ENCODE peak calls at places on chromosomes 16 and 17, in seven cellular contexts. One of them, this sample, is unnamed. For H3K4me1, the result is how much of the 10 kb centered on the place peaks cover.

GRCh38 chr17:57567278-57567677 is 177.8 kb downstream of the CCDC182 start:
- DNase-seq in suprapubic skin: no peak
- DNase-seq in K562: no peak
- DNase-seq in sigmoid colon: no peak
- DNase-seq in stomach: no peak
- DNase-seq in ovary: no peak
- DNase-seq in transverse colon: no peak
- DNase-seq in this sample: no peak

GRCh38 chr17:2792541-2793169 is 3.6 kb upstream of the RAP1GAP2 start:
- DNase-seq in transverse colon: no peak
- DNase-seq in suprapubic skin: no peak
- DNase-seq in K562: no peak
- DNase-seq in sigmoid colon: no peak
- DNase-seq in ovary: no peak
- DNase-seq in stomach: no peak
- DNase-seq in this sample: no peak

GRCh38 chr16:35724551-35724950 is 2265.1 kb downstream of the TP53TG3F start:
- DNase-seq in transverse colon: no peak
- DNase-seq in sigmoid colon: no peak
- DNase-seq in K562: no peak
- DNase-seq in suprapubic skin: no peak
- DNase-seq in stomach: no peak
- DNase-seq in ovary: no peak
- DNase-seq in this sample: no peak

GRCh38 chr17:20935740-20936139 is 107.1 kb downstream of the USP22 start:
- DNase-seq in sigmoid colon: no peak
- DNase-seq in K562: no peak
- DNase-seq in ovary: no peak
- DNase-seq in suprapubic skin: no peak
- DNase-seq in stomach: no peak
- DNase-seq in transverse colon: no peak
- DNase-seq in this sample: no peak

GRCh38 chr16:30561212-30561816 is 3.1 kb upstream of the ZNF764 start:
- DNase-seq in ovary: peak
- DNase-seq in suprapubic skin: no peak
- DNase-seq in sigmoid colon: no peak
- DNase-seq in transverse colon: peak
- DNase-seq in stomach: peak
- DNase-seq in K562: no peak
- DNase-seq in this sample: no peak

GRCh38 chr17:42598905-42599304 is 10.3 kb downstream of the RETREG3 start:
- DNase-seq in K562: no peak
- DNase-seq in suprapubic skin: no peak
- DNase-seq in ovary: no peak
- DNase-seq in transverse colon: no peak
- DNase-seq in sigmoid colon: peak
- DNase-seq in stomach: peak
- DNase-seq in this sample: no peak

GRCh38 chr17:50685334-50685665 is 22.4 kb downstream of the ANKRD40 start:
- DNase-seq in K562: no peak
- DNase-seq in ovary: no peak
- DNase-seq in stomach: no peak
- DNase-seq in transverse colon: no peak
- DNase-seq in sigmoid colon: no peak
- DNase-seq in suprapubic skin: no peak
- DNase-seq in this sample: no peak

GRCh38 chr17:35742896-35743477 is 10.1 kb downstream of the GAS2L2 start:
- DNase-seq in suprapubic skin: peak
- DNase-seq in stomach: no peak
- DNase-seq in ovary: no peak
- DNase-seq in transverse colon: no peak
- DNase-seq in K562: no peak
- DNase-seq in sigmoid colon: peak
- DNase-seq in this sample: no peak

GRCh38 chr17:61487161-61487654 is 35.0 kb downstream of the TBX4 start:
- DNase-seq in stomach: peak
- DNase-seq in ovary: no peak
- DNase-seq in transverse colon: no peak
- DNase-seq in K562: no peak
- DNase-seq in suprapubic skin: no peak
- DNase-seq in sigmoid colon: no peak
- DNase-seq in this sample: no peak

GRCh38 chr16:75231570-75231969 is 12.8 kb downstream of the CTRB1 start:
- DNase-seq in transverse colon: no peak
- DNase-seq in stomach: no peak
- DNase-seq in K562: no peak
- DNase-seq in sigmoid colon: no peak
- DNase-seq in ovary: no peak
- DNase-seq in suprapubic skin: no peak
- DNase-seq in this sample: no peak

GRCh38 chr17:66347661-66348604 is 45.5 kb downstream of the PRKCA start:
- DNase-seq in sigmoid colon: no peak
- DNase-seq in transverse colon: peak
- DNase-seq in ovary: no peak
- DNase-seq in K562: no peak
- DNase-seq in suprapubic skin: no peak
- DNase-seq in stomach: no peak
- DNase-seq in this sample: no peak

GRCh38 chr16:20398603-20399002 is 5.9 kb downstream of the PDILT start:
- DNase-seq in ovary: no peak
- DNase-seq in transverse colon: no peak
- DNase-seq in suprapubic skin: no peak
- DNase-seq in sigmoid colon: no peak
- DNase-seq in K562: no peak
- DNase-seq in stomach: no peak
- DNase-seq in this sample: no peak

GRCh38 chr17:26774291-26775218 is 519.4 kb upstream of the WSB1 start:
- DNase-seq in ovary: no peak
- DNase-seq in K562: no peak
- DNase-seq in sigmoid colon: no peak
- DNase-seq in transverse colon: no peak
- DNase-seq in suprapubic skin: no peak
- DNase-seq in stomach: no peak
- DNase-seq in this sample: no peak

GRCh38 chr16:64983983-64984382 is 137.9 kb downstream of the CDH11 start:
- DNase-seq in suprapubic skin: no peak
- DNase-seq in sigmoid colon: no peak
- DNase-seq in ovary: peak
- DNase-seq in K562: peak
- DNase-seq in transverse colon: no peak
- DNase-seq in stomach: no peak
- DNase-seq in this sample: no peak

GRCh38 chr16:87305505-87306391 is 11.4 kb downstream of the C16orf95 start:
- DNase-seq in transverse colon: no peak
- DNase-seq in K562: peak
- DNase-seq in ovary: no peak
- DNase-seq in stomach: no peak
- DNase-seq in suprapubic skin: no peak
- DNase-seq in sigmoid colon: no peak
- DNase-seq in this sample: no peak

DNA sequence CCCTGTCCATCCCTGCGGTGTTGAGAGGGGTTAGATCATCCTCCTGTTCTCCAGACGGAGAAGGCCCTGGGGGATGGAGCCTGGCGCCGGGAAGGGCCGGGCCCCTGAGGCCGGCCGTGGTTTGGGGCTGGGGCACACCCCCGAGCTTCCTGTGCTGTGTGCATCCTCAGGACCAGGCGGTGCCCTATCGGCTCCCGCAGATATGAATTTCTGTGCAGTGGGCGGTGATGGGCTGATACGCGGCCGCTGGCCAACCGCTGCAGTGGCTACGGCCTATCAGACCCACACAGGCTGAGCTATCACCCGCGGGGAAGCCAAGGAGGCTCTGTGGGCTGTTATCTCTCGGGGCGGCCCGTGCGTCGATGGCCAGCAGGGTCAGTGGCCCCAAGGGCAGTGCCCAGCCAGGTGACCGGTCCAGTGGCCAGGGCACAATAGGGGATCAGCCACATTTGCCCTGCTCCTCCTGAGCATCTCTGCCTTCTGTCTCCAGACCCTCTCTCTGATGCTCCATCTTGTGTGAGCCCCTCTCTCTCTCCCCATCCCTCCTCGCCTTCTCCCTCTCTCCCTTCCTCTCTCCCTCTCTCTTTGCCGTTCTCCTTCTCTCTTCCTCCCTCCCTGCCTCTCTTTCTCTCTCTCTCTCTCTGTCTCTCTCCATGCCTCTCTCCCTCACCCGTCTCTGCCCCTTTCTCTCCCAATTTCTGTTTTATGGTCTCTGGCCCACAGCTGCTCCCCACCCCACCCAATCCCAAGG is 38.7 kb downstream of the ZFPM1 start:
- DNase-seq in K562: peak
- DNase-seq in stomach: no peak
- DNase-seq in suprapubic skin: no peak
- DNase-seq in transverse colon: no peak
- DNase-seq in ovary: no peak
- DNase-seq in sigmoid colon: no peak
- DNase-seq in this sample: no peak
- TF ChIP-seq EP300 in K562: peak
- TF ChIP-seq EP300 in stomach: no peak
- TF ChIP-seq EP300 in suprapubic skin: no peak
- TF ChIP-seq EP300 in transverse colon: no peak
- TF ChIP-seq EP300 in ovary: no peak
- TF ChIP-seq EP300 in sigmoid colon: no peak
- TF ChIP-seq EP300 in this sample: no peak

DNA sequence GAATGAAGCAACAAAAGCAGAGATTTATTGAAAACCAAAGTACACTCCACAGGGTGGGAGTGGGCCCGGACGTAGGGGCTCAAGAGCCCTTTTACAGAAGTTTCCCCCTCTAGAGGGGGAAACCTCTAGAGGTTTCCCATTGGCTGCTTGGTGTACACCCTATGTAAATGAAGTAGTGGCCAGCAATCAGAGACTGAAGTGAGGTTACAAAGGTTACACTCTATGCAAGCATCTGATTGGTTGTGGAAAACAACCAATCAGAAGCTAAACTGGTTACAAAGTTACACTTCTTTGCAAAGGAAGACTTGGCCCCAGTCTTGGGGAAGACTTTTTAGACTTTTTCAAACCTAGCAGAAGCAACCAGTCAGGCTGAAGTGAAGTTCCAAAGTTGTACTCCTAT is 27.1 kb downstream of the CRAMP1 start:
- DNase-seq in stomach: no peak
- DNase-seq in suprapubic skin: no peak
- DNase-seq in sigmoid colon: no peak
- DNase-seq in K562: no peak
- DNase-seq in ovary: no peak
- DNase-seq in transverse colon: no peak
- DNase-seq in this sample: no peak
- H3K4me1 ChIP-seq in stomach: under half
- H3K4me1 ChIP-seq in suprapubic skin: under half
- H3K4me1 ChIP-seq in sigmoid colon: under half
- H3K4me1 ChIP-seq in K562: under half
- H3K4me1 ChIP-seq in ovary: under half
- H3K4me1 ChIP-seq in transverse colon: under half
- H3K4me1 ChIP-seq in this sample: under half

GRCh38 chr16:4212207-4212933 is 29.5 kb downstream of the SRL start:
- DNase-seq in K562: no peak
- DNase-seq in transverse colon: no peak
- DNase-seq in ovary: peak
- DNase-seq in suprapubic skin: no peak
- DNase-seq in stomach: no peak
- DNase-seq in sigmoid colon: no peak
- DNase-seq in this sample: no peak

GRCh38 chr16:4212934-4213296 is 29.0 kb downstream of the SRL start:
- DNase-seq in transverse colon: no peak
- DNase-seq in ovary: no peak
- DNase-seq in suprapubic skin: no peak
- DNase-seq in stomach: no peak
- DNase-seq in sigmoid colon: no peak
- DNase-seq in K562: no peak
- DNase-seq in this sample: no peak

GRCh38 chr16:4215106-4215505 is 26.8 kb downstream of the SRL start:
- DNase-seq in stomach: no peak
- DNase-seq in ovary: no peak
- DNase-seq in K562: no peak
- DNase-seq in transverse colon: no peak
- DNase-seq in suprapubic skin: no peak
- DNase-seq in sigmoid colon: no peak
- DNase-seq in this sample: no peak

GRCh38 chr16:4213721-4214120 is 28.2 kb downstream of the SRL start:
- DNase-seq in ovary: peak
- DNase-seq in stomach: peak
- DNase-seq in transverse colon: peak
- DNase-seq in suprapubic skin: no peak
- DNase-seq in K562: no peak
- DNase-seq in sigmoid colon: no peak
- DNase-seq in this sample: no peak

GRCh38 chr16:4214215-4214621 is 27.7 kb downstream of the SRL start:
- DNase-seq in stomach: peak
- DNase-seq in sigmoid colon: no peak
- DNase-seq in ovary: peak
- DNase-seq in transverse colon: peak
- DNase-seq in suprapubic skin: no peak
- DNase-seq in K562: no peak
- DNase-seq in this sample: no peak
- TF ChIP-seq EP300 in stomach: no peak
- TF ChIP-seq EP300 in sigmoid colon: no peak
- TF ChIP-seq EP300 in ovary: peak
- TF ChIP-seq EP300 in transverse colon: no peak
- TF ChIP-seq EP300 in suprapubic skin: no peak
- TF ChIP-seq EP300 in K562: no peak
- TF ChIP-seq EP300 in this sample: no peak

GRCh38 chr16:84596161-84596560 is 21.7 kb downstream of the COTL1 start:
- DNase-seq in K562: no peak
- DNase-seq in transverse colon: no peak
- DNase-seq in suprapubic skin: no peak
- DNase-seq in stomach: no peak
- DNase-seq in sigmoid colon: no peak
- DNase-seq in ovary: no peak
- DNase-seq in this sample: no peak

GRCh38 chr16:84595052-84595481 is 22.8 kb downstream of the COTL1 start:
- DNase-seq in ovary: no peak
- DNase-seq in sigmoid colon: no peak
- DNase-seq in transverse colon: peak
- DNase-seq in stomach: peak
- DNase-seq in suprapubic skin: no peak
- DNase-seq in K562: no peak
- DNase-seq in this sample: no peak

GRCh38 chr16:84592718-84593117 is 25.2 kb downstream of the COTL1 start:
- DNase-seq in sigmoid colon: no peak
- DNase-seq in stomach: no peak
- DNase-seq in K562: no peak
- DNase-seq in suprapubic skin: no peak
- DNase-seq in ovary: no peak
- DNase-seq in transverse colon: no peak
- DNase-seq in this sample: no peak

GRCh38 chr16:84593825-84594724 is 23.8 kb downstream of the COTL1 start:
- DNase-seq in transverse colon: peak
- DNase-seq in ovary: peak
- DNase-seq in stomach: peak
- DNase-seq in K562: peak
- DNase-seq in sigmoid colon: no peak
- DNase-seq in suprapubic skin: no peak
- DNase-seq in this sample: no peak

DNA sequence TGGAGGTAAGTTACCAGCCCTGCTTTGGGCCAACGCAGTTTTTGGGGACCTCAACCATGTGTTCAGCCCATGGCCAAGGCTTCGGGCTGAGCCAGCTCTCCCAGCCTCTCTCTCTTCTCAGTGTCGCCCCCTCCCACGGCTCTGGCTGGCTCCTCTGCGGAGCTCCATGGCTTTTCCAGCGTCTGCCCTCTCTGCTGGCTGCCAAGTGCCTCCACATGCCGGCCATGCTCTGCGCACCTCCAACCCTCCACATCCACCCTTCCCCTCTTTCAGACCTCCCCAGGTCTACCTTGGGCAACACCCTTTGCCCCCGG is 23.2 kb downstream of the COTL1 start:
- DNase-seq in suprapubic skin: no peak
- DNase-seq in K562: no peak
- DNase-seq in ovary: no peak
- DNase-seq in sigmoid colon: no peak
- DNase-seq in transverse colon: no peak
- DNase-seq in stomach: no peak
- DNase-seq in this sample: no peak
- H3K4me1 ChIP-seq in suprapubic skin: under half
- H3K4me1 ChIP-seq in K562: under half
- H3K4me1 ChIP-seq in ovary: under half
- H3K4me1 ChIP-seq in sigmoid colon: under half
- H3K4me1 ChIP-seq in transverse colon: under half
- H3K4me1 ChIP-seq in stomach: half or more
- H3K4me1 ChIP-seq in this sample: under half